ENCODE peak calls at places on chromosomes 12 and 14, in five cellular contexts. V is Right ventricle myocardium superior; Y is transverse colon; P is central memory CD8-positive, alpha-beta T cell; W is sigmoid colon. X is an unnamed sample.

GRCh38 chr14:72615511-72616121 is 278.3 kb downstream of the DPF3 start:
- DNase-seq in V (no peak), W (no peak), P (no peak), Y (no peak), X (peak)

GRCh38 chr12:12796928-12797788 is 11.7 kb downstream of the APOLD1 start:
- DNase-seq in P (no peak), V (no peak), W (no peak), Y (no peak), X (no peak)

GRCh38 chr14:65846469-65846868 is 433.9 kb downstream of the FUT8 start:
- DNase-seq in W (no peak), Y (no peak), P (no peak), V (no peak), X (no peak)

GRCh38 chr12:5037795-5038357 is 5.8 kb upstream of the KCNA5 start:
- DNase-seq in W (no peak), Y (no peak), P (no peak), V (no peak), X (no peak)

GRCh38 chr12:19288603-19289244 is 150.6 kb upstream of the AEBP2 start:
- DNase-seq in V (no peak), P (no peak), Y (no peak), W (no peak), X (no peak)

GRCh38 chr14:74826574-74826973 is 49.4 kb downstream of the PROX2 start:
- DNase-seq in P (no peak), Y (no peak), W (no peak), V (no peak), X (no peak)

GRCh38 chr14:73239463-73240241 is 2.3 kb downstream of the PAPLN start:
- DNase-seq in W (peak), Y (peak), P (no peak), V (peak), X (peak)

GRCh38 chr12:68159681-68160304 is at the start of gene IFNG:
- DNase-seq in W (no peak), V (no peak), P (peak), Y (no peak), X (no peak)

GRCh38 chr12:99966429-99966828 is 18.3 kb downstream of the ANKS1B start:
- DNase-seq in Y (no peak), P (no peak), W (no peak), V (no peak), X (no peak)

X was measured in adrenal gland.